ENCODE peak calls at places on chromosomes 1 and 21, in ten cellular contexts. R is HCT116; A is fibroblast of lung; Y is choroid plexus epithelial cell; I is LNCaP clone FGC; B is sigmoid colon; W is upper lobe of right lung; Z is right cardiac atrium; D is endodermal cell; T is CD8-positive, alpha-beta memory T cell. E is an unnamed sample.

GRCh38 chr1:110229348-110230001 is 19.4 kb downstream of the KCNC4 start:
- DNase-seq in W (no peak), D (no peak), Y (no peak), T (no peak), R (no peak), A (peak), B (no peak), I (no peak), Z (no peak), E (no peak)

GRCh38 chr1:31476891-31477846 is 64.2 kb downstream of the SERINC2 start:
- DNase-seq in B (no peak), Y (peak), R (no peak), W (no peak), T (no peak), Z (no peak), I (no peak), D (no peak), A (no peak), E (no peak)

GRCh38 chr21:31335957-31336738 is 7.9 kb downstream of the TIAM1 start:
- DNase-seq in Z (no peak), Y (peak), I (no peak), D (no peak), A (peak), W (no peak), R (no peak), T (no peak), B (peak), E (peak)

GRCh38 chr1:110309139-110309538 is 30.0 kb upstream of the RBM15 start:
- DNase-seq in B (no peak), T (no peak), Z (no peak), W (no peak), D (peak), Y (peak), I (no peak), A (peak), R (no peak), E (no peak)

GRCh38 chr1:101697057-101697456 is 299.7 kb downstream of the OLFM3 start:
- DNase-seq in T (no peak), Y (peak), R (no peak), I (no peak), D (no peak), B (no peak), Z (no peak), W (no peak), A (no peak), E (no peak)

GRCh38 chr1:37763791-37764741 is 854 bp downstream of the EPHA10 start:
- DNase-seq in W (no peak), D (peak), B (no peak), R (no peak), A (peak), Z (peak), I (no peak), T (no peak), Y (peak), E (no peak)

GRCh38 chr1:201954263-201955008 is 867 bp upstream of the TIMM17A start:
- DNase-seq in W (no peak), D (peak), B (no peak), A (no peak), R (no peak), Y (no peak), Z (peak), I (no peak), T (no peak), E (no peak)

GRCh38 chr1:216461466-216461865 is 38.2 kb upstream of the USH2A start:
- DNase-seq in R (no peak), I (no peak), Y (peak), A (no peak), T (no peak), B (no peak), Z (no peak), W (no peak), D (no peak), E (no peak)

GRCh38 chr1:44602675-44603610 is 71.3 kb downstream of the TMEM53 start:
- DNase-seq in I (no peak), R (no peak), Y (no peak), Z (no peak), T (no peak), D (no peak), A (no peak), W (no peak), B (no peak), E (peak)

GRCh38 chr1:16617101-16617727 is 3.9 kb upstream of the NBPF1 start:
- DNase-seq in W (peak), A (no peak), B (peak), I (no peak), D (peak), Y (no peak), R (no peak), T (no peak), Z (peak), E (peak)

GRCh38 chr1:202311880-202312635 is 29.7 kb downstream of the UBE2T start:
- DNase-seq in I (no peak), Y (peak), B (no peak), T (no peak), Z (no peak), W (no peak), R (no peak), D (no peak), A (no peak), E (no peak)

GRCh38 chr1:193543259-193543658 is 356.8 kb upstream of the B3GALT2 start:
- DNase-seq in Z (no peak), W (no peak), I (no peak), R (no peak), D (no peak), T (no peak), B (no peak), Y (peak), A (peak), E (no peak)

GRCh38 chr21:45329261-45330074 is 41.8 kb upstream of the POFUT2 start:
- DNase-seq in I (peak), W (peak), Z (peak), A (no peak), B (peak), Y (no peak), R (no peak), D (peak), T (no peak), E (peak)

GRCh38 chr1:98428864-98429263 is 232.7 kb upstream of the SNX7 start:
- DNase-seq in W (no peak), D (no peak), B (no peak), T (no peak), Z (no peak), A (no peak), I (no peak), Y (no peak), R (no peak), E (no peak)

GRCh38 chr1:204885288-204885711 is 14.6 kb downstream of the NFASC start:
- DNase-seq in D (no peak), B (peak), A (peak), Y (no peak), I (no peak), Z (no peak), W (no peak), T (no peak), R (no peak), E (no peak)

GRCh38 chr21:39184050-39184980 is 1.1 kb upstream of the PSMG1 start:
- DNase-seq in T (no peak), W (no peak), Z (no peak), B (no peak), Y (peak), A (no peak), I (no peak), D (no peak), R (no peak), E (no peak)

GRCh38 chr1:8020032-8020431 is 6.1 kb downstream of the ERRFI1 start:
- DNase-seq in B (no peak), A (peak), T (no peak), I (peak), D (no peak), R (no peak), Y (peak), Z (no peak), W (no peak), E (no peak)

GRCh38 chr1:85850238-85850637 is 142.0 kb upstream of the ZNHIT6 start:
- DNase-seq in I (peak), W (no peak), A (peak), Y (peak), D (no peak), R (peak), B (no peak), Z (no peak), T (no peak), E (no peak)

GRCh38 chr1:110130989-110131388 is 18.7 kb downstream of the UBL4B start:
- DNase-seq in B (no peak), A (no peak), W (no peak), D (no peak), Y (no peak), R (no peak), I (no peak), Z (no peak), T (no peak), E (no peak)

GRCh38 chr1:94154989-94155388 is 34.0 kb upstream of the ABCA4 start:
- DNase-seq in Z (no peak), A (no peak), D (no peak), B (no peak), W (no peak), I (no peak), Y (peak), T (no peak), R (no peak), E (no peak)

GRCh38 chr1:61080408-61081134 is 1.8 kb upstream of the NFIA start:
- DNase-seq in A (no peak), Y (no peak), T (no peak), I (no peak), Z (no peak), W (no peak), D (no peak), R (no peak), B (no peak), E (no peak)

GRCh38 chr1:237201155-237201554 is 159.2 kb downstream of the RYR2 start:
- DNase-seq in Y (no peak), B (no peak), I (peak), W (no peak), R (no peak), A (no peak), Z (no peak), T (no peak), D (no peak), E (no peak)

GRCh38 chr1:29123871-29124365 is at the start of gene TMEM200B:
- DNase-seq in T (no peak), R (no peak), B (no peak), W (no peak), I (no peak), Z (peak), Y (no peak), A (no peak), D (peak), E (no peak)
- H3K4me3 ChIP-seq in T (peak), R (peak), B (peak), W (peak), I (peak), Z (peak), Y (peak), A (peak), D (peak), E (peak)

DNA sequence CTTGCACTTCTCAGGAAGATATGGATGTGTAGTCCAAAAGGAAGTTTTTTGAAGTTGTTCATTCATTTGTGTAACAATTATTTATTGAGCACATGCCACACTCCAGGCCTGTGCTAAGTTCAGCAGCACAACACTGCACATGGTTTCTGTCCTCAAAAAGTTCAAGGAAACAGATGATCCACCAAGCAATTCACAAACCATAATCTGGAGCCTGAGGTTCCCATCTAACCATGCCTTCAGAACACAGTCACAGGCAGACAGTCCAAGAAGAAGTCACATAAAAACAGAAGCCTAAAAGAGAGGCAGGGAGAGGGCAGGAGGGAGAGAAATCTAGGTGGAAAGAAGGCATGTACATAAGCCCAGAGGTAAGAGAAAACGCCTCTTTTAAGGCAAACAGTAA is 1.9 kb downstream of the CD48 start:
- DNase-seq in W (no peak), R (no peak), Z (no peak), T (no peak), I (no peak), D (no peak), B (no peak), A (no peak), Y (no peak), E (no peak)
- H3K4me3 ChIP-seq in W (peak), R (no peak), Z (no peak), T (peak), I (no peak), D (no peak), B (no peak), A (no peak), Y (no peak), E (no peak)

GRCh38 chr1:160207118-160207650 is 2.0 kb downstream of the PEA15 start:
- DNase-seq in A (no peak), D (no peak), W (no peak), Y (no peak), B (no peak), I (no peak), R (no peak), T (no peak), Z (no peak), E (no peak)
- H3K4me3 ChIP-seq in A (peak), D (peak), W (no peak), Y (no peak), B (no peak), I (no peak), R (no peak), T (no peak), Z (no peak), E (no peak)

GRCh38 chr1:81472387-81472786 is 328.3 kb upstream of the ADGRL2 start:
- DNase-seq in B (no peak), Z (no peak), D (no peak), T (no peak), A (no peak), R (no peak), I (no peak), W (no peak), Y (no peak), E (no peak)

GRCh38 chr1:81478217-81478616 is 322.5 kb upstream of the ADGRL2 start:
- DNase-seq in Z (peak), W (no peak), I (no peak), T (no peak), B (no peak), Y (no peak), A (peak), R (no peak), D (no peak), E (no peak)

GRCh38 chr1:81477704-81478103 is 323.0 kb upstream of the ADGRL2 start:
- DNase-seq in W (no peak), Y (no peak), A (peak), R (no peak), Z (no peak), D (no peak), B (no peak), I (no peak), T (no peak), E (no peak)
- H3K4me3 ChIP-seq in W (peak), Y (no peak), A (peak), R (no peak), Z (peak), D (no peak), B (no peak), I (no peak), T (no peak), E (no peak)

DNA sequence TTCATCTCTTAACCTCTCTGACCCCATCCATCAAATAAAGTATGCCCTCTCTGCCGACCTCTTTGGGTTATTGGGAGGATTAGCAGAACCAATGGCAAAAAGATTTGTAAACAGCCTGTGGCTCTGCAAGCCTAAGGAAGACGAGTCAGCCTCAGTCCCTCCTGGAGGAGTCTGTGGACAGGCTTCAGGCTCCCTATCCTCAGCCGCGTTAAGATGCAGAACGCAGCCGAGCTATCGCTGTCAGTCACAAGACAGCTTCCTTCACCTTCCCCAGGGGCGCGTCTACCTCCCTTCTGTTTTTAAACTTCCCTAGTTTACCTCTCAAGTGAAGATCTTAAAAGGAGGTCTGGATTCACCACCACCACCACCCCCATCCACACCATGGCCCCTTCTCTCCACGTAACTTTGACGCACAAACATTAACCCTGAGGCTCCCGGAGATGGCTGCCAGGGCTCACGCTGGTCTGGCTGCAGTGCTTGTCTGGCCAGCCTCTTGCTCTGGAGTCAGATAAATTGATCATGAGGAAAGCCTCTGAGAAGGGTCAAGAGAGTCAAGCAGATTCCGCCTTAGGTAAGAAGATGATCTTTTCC is 767 bp downstream of the CAMK1G start:
- DNase-seq in A (no peak), I (no peak), Z (no peak), T (no peak), D (no peak), R (no peak), B (no peak), Y (no peak), W (no peak), E (no peak)
- H3K4me3 ChIP-seq in A (peak), I (no peak), Z (no peak), T (no peak), D (peak), R (no peak), B (peak), Y (peak), W (no peak), E (no peak)